ENCODE peak calls at places on chromosomes 1 and 21, in six cellular contexts. G is effector memory CD8-positive, alpha-beta T cell; B is CD8-positive, alpha-beta memory T cell; T is left ventricle myocardium superior; X is ureter; J is NT2/D1. Z is an unnamed sample.

GRCh38 chr1:1959840-1960479 is 40.9 kb upstream of the TMEM52 start:
- DNase-seq in T (peak), G (peak), X (peak), B (peak), J (peak), Z (peak)

GRCh38 chr1:55035904-55036303 is 3.4 kb upstream of the PCSK9 start:
- DNase-seq in G (no peak), X (no peak), J (no peak), T (no peak), B (no peak), Z (no peak)

GRCh38 chr1:117664314-117664713 is 58.5 kb downstream of the TENT5C start:
- DNase-seq in G (peak), X (no peak), B (peak), T (no peak), J (no peak), Z (no peak)

GRCh38 chr1:220294754-220295419 is 22.6 kb upstream of the RAB3GAP2 start:
- DNase-seq in J (no peak), G (no peak), X (no peak), T (no peak), B (no peak), Z (no peak)

GRCh38 chr1:173257805-173258204 is 50.7 kb upstream of the TNFSF4 start:
- DNase-seq in B (no peak), T (no peak), J (no peak), G (no peak), X (no peak), Z (no peak)

GRCh38 chr1:106526650-106527049 is 529.8 kb upstream of the PRMT6 start:
- DNase-seq in B (no peak), T (no peak), J (no peak), X (no peak), G (no peak), Z (no peak)

GRCh38 chr1:226061793-226062557 is 541 bp upstream of the H3-3A start:
- DNase-seq in J (peak), T (peak), X (peak), B (no peak), G (peak), Z (peak)

GRCh38 chr1:156052862-156053769 is 482 bp downstream of the UBQLN4 start:
- DNase-seq in J (peak), T (peak), B (peak), X (peak), G (peak), Z (peak)

GRCh38 chr21:44872568-44873355 is 728 bp downstream of the PTTG1IP start:
- DNase-seq in X (no peak), T (peak), J (no peak), B (no peak), G (no peak), Z (peak)

GRCh38 chr1:230112131-230112701 is 45.2 kb downstream of the GALNT2 start:
- DNase-seq in B (no peak), T (peak), J (no peak), G (no peak), X (no peak), Z (no peak)

GRCh38 chr1:221171768-221172167 is 292.5 kb downstream of the HLX start:
- DNase-seq in X (no peak), J (no peak), T (no peak), G (no peak), B (no peak), Z (no peak)

GRCh38 chr1:86823821-86824500 is 90.0 kb downstream of the SELENOF start:
- DNase-seq in G (no peak), T (no peak), B (no peak), X (no peak), J (no peak), Z (no peak)

GRCh38 chr21:32248616-32249550 is 30.0 kb downstream of the MIS18A start:
- DNase-seq in G (no peak), T (no peak), B (no peak), X (no peak), J (no peak), Z (no peak)

GRCh38 chr1:12454406-12455391 is 163.3 kb downstream of the DHRS3 start:
- DNase-seq in T (no peak), G (no peak), B (no peak), X (peak), J (no peak), Z (no peak)

GRCh38 chr1:24727490-24728214 is 17.6 kb upstream of the CLIC4 start:
- DNase-seq in B (no peak), X (peak), G (no peak), J (no peak), T (peak), Z (peak)

GRCh38 chr1:169072945-169073725 is 33.4 kb upstream of the ATP1B1 start:
- DNase-seq in X (no peak), J (no peak), T (no peak), B (no peak), G (no peak), Z (no peak)

GRCh38 chr1:224329842-224330753 is at the start of gene NVL:
- DNase-seq in B (peak), G (peak), J (peak), T (peak), X (peak), Z (peak)

GRCh38 chr1:154866995-154867795 is 2.9 kb downstream of the KCNN3 start:
- DNase-seq in X (no peak), T (peak), G (no peak), B (no peak), J (no peak), Z (peak)

GRCh38 chr1:46133181-46133658 is 791 bp upstream of the PIK3R3 start:
- DNase-seq in X (no peak), T (peak), J (no peak), G (no peak), B (no peak), Z (no peak)

GRCh38 chr1:48469616-48470500 is 2.1 kb downstream of the SPATA6 start:
- DNase-seq in T (peak), G (no peak), X (peak), J (no peak), B (no peak), Z (peak)

GRCh38 chr1:165637427-165637826 is 6.4 kb downstream of the MGST3 start:
- DNase-seq in J (no peak), G (no peak), B (no peak), T (no peak), X (no peak), Z (no peak)

GRCh38 chr1:230113605-230114241 is 46.7 kb downstream of the GALNT2 start:
- DNase-seq in B (no peak), J (no peak), G (no peak), X (no peak), T (peak), Z (no peak)

GRCh38 chr1:101975371-101975770 is 21.4 kb downstream of the OLFM3 start:
- DNase-seq in X (no peak), B (no peak), T (no peak), G (no peak), J (no peak), Z (no peak)

GRCh38 chr1:30723296-30723897 is at the start of gene MATN1:
- DNase-seq in G (no peak), T (no peak), J (no peak), X (no peak), B (no peak), Z (no peak)

GRCh38 chr1:21325231-21325718 is 35.0 kb upstream of the ECE1 start:
- DNase-seq in X (no peak), J (no peak), B (no peak), G (no peak), T (no peak), Z (no peak)

GRCh38 chr21:33451634-33452071 is 28.1 kb downstream of the TMEM50B start:
- DNase-seq in T (no peak), X (no peak), G (no peak), J (no peak), B (no peak), Z (peak)

GRCh38 chr1:109598655-109599054 is 20.8 kb downstream of the GNAT2 start:
- DNase-seq in X (no peak), T (no peak), J (no peak), G (no peak), B (no peak), Z (no peak)

GRCh38 chr1:16073490-16074104 is at the start of gene FAM131C:
- DNase-seq in B (no peak), J (no peak), X (no peak), T (peak), G (peak), Z (peak)

GRCh38 chr1:5164155-5164554 is 509.7 kb downstream of the AJAP1 start:
- DNase-seq in J (no peak), T (no peak), G (no peak), X (no peak), B (no peak), Z (no peak)

GRCh38 chr1:24803987-24804530 is 58.8 kb downstream of the CLIC4 start:
- DNase-seq in G (no peak), B (no peak), J (no peak), X (no peak), T (no peak), Z (no peak)

GRCh38 chr1:234965128-234965527 is 163.5 kb downstream of the TOMM20 start:
- DNase-seq in X (no peak), T (no peak), J (no peak), B (no peak), G (no peak), Z (no peak)

GRCh38 chr1:6580119-6580587 is 359 bp downstream of the ZBTB48 start:
- DNase-seq in T (no peak), G (no peak), J (no peak), X (no peak), B (no peak), Z (no peak)

GRCh38 chr1:19353596-19353995 is 41.5 kb downstream of the SLC66A1 start:
- DNase-seq in B (no peak), G (no peak), T (no peak), J (no peak), X (no peak), Z (no peak)

GRCh38 chr1:155864393-155864792 is 5.0 kb downstream of the SYT11 start:
- DNase-seq in B (no peak), X (no peak), T (no peak), G (no peak), J (no peak), Z (no peak)

GRCh38 chr1:174413632-174414031 is 34.1 kb upstream of the GPR52 start:
- DNase-seq in J (peak), T (no peak), X (no peak), G (no peak), B (no peak), Z (no peak)

GRCh38 chr21:41133896-41134522 is 34.0 kb upstream of the BACE2 start:
- DNase-seq in B (no peak), X (no peak), G (no peak), J (peak), T (no peak), Z (no peak)

GRCh38 chr1:226889616-226890330 is 19.4 kb downstream of the PSEN2 start:
- DNase-seq in J (no peak), B (no peak), X (no peak), G (no peak), T (no peak), Z (no peak)

GRCh38 chr1:226083303-226084101 is 21.0 kb downstream of the H3-3A start:
- DNase-seq in X (peak), G (peak), B (peak), T (peak), J (peak), Z (peak)

GRCh38 chr1:68725353-68725752 is 228.5 kb upstream of the DEPDC1 start:
- DNase-seq in X (peak), J (no peak), T (peak), B (no peak), G (no peak), Z (no peak)

GRCh38 chr1:247500725-247501348 is 35.4 kb downstream of the OR2C3 start:
- DNase-seq in J (no peak), B (no peak), G (no peak), X (no peak), T (no peak), Z (no peak)

Z was measured in stomach.